ENCODE peak calls at places on chromosomes 12 and 14, in five cellular contexts. G, F, M, V and T are unnamed samples.

GRCh38 chr14:98144964-98145363 is 1127.0 kb downstream of the BCL11B start:
- DNase-seq in F (no peak), G (no peak), V (no peak), M (no peak), T (no peak)

GRCh38 chr12:84738481-84738972 is 174.1 kb downstream of the SLC6A15 start:
- DNase-seq in V (no peak), F (no peak), G (no peak), M (no peak), T (no peak)

GRCh38 chr12:55073043-55074022 is 52.9 kb upstream of the OR9K2 start:
- DNase-seq in M (peak), F (peak), G (no peak), V (peak), T (peak)

GRCh38 chr12:12449533-12450025 is 92.7 kb downstream of the BORCS5 start:
- DNase-seq in F (no peak), V (no peak), G (no peak), M (peak), T (no peak)

GRCh38 chr14:99143126-99143525 is 128.9 kb downstream of the BCL11B start:
- DNase-seq in G (no peak), M (no peak), V (no peak), F (no peak), T (no peak)

GRCh38 chr12:128745772-128746689 is 77.7 kb downstream of the SLC15A4 start:
- DNase-seq in V (no peak), F (no peak), G (no peak), M (no peak), T (no peak)

GRCh38 chr14:95173518-95173917 is 16.2 kb upstream of the DICER1 start:
- DNase-seq in V (no peak), M (no peak), F (no peak), G (no peak), T (no peak)

GRCh38 chr12:62210422-62210821 is 49.8 kb upstream of the USP15 start:
- DNase-seq in V (peak), G (no peak), M (peak), F (peak), T (peak)

GRCh38 chr12:6821271-6821673 is 349 bp upstream of the GPR162 start:
- DNase-seq in V (peak), G (no peak), M (no peak), F (peak), T (peak)

GRCh38 chr14:105168496-105168978 is at the start of gene JAG2:
- DNase-seq in M (peak), F (peak), V (peak), G (no peak), T (no peak)

GRCh38 chr14:74562515-74563232 is 49.4 kb downstream of the LTBP2 start:
- DNase-seq in F (no peak), V (no peak), M (no peak), G (no peak), T (no peak)

GRCh38 chr12:81610955-81611889 is 147.9 kb downstream of the PPFIA2 start:
- DNase-seq in F (no peak), M (peak), V (no peak), G (no peak), T (no peak)

GRCh38 chr14:85464135-85464534 is 65.8 kb upstream of the FLRT2 start:
- DNase-seq in F (no peak), G (no peak), V (no peak), M (no peak), T (no peak)

GRCh38 chr14:21978184-21978998 is 304.8 kb upstream of the OR4E1 start:
- DNase-seq in M (peak), V (peak), G (no peak), F (peak), T (peak)

GRCh38 chr14:67071506-67071905 is 117.7 kb upstream of the GARIN2 start:
- DNase-seq in G (no peak), M (no peak), V (no peak), F (no peak), T (no peak)

GRCh38 chr12:125187780-125188741 is 122.8 kb downstream of the AACS start:
- DNase-seq in M (no peak), G (no peak), F (no peak), V (no peak), T (no peak)

GRCh38 chr14:54333511-54333910 is 63.3 kb upstream of the CDKN3 start:
- DNase-seq in M (no peak), G (peak), V (no peak), F (no peak), T (no peak)

GRCh38 chr12:65881348-65881961 is 57.2 kb downstream of the HMGA2 start:
- DNase-seq in M (no peak), V (peak), G (no peak), F (no peak), T (no peak)

GRCh38 chr14:103286460-103286859 is 47.6 kb upstream of the EIF5 start:
- DNase-seq in M (no peak), F (no peak), V (no peak), G (no peak), T (no peak)

GRCh38 chr12:6199531-6200265 is 502 bp upstream of the CD9 start:
- DNase-seq in M (no peak), F (no peak), G (no peak), V (peak), T (no peak)

GRCh38 chr12:18580286-18580685 is 157.5 kb downstream of the PLCZ1 start:
- DNase-seq in V (no peak), M (no peak), G (no peak), F (no peak), T (no peak)

GRCh38 chr12:28938581-28939301 is 210.3 kb upstream of the FAR2 start:
- DNase-seq in V (no peak), G (no peak), M (no peak), F (no peak), T (no peak)

GRCh38 chr14:72332054-72332453 is 399.8 kb downstream of the RGS6 start:
- DNase-seq in V (peak), G (no peak), M (no peak), F (no peak), T (no peak)

GRCh38 chr12:124586756-124587155 is 19.3 kb upstream of the NCOR2 start:
- DNase-seq in M (no peak), V (no peak), F (no peak), G (no peak), T (no peak)

GRCh38 chr14:103894034-103894722 is 34.1 kb upstream of the TDRD9 start:
- DNase-seq in F (no peak), V (no peak), M (no peak), G (no peak), T (no peak)

GRCh38 chr12:121765573-121765972 is 27.9 kb downstream of the RHOF start:
- DNase-seq in V (no peak), G (no peak), M (no peak), F (no peak), T (no peak)

GRCh38 chr12:43362910-43363694 is 188.9 kb downstream of the ADAMTS20 start:
- DNase-seq in G (no peak), M (no peak), F (no peak), V (no peak), T (no peak)

GRCh38 chr12:8947737-8948136 is 1.7 kb downstream of the M6PR start:
- DNase-seq in F (no peak), V (no peak), M (no peak), G (no peak), T (peak)

GRCh38 chr14:68762944-68763831 is 29.7 kb downstream of the ZFP36L1 start:
- DNase-seq in M (no peak), V (peak), F (no peak), G (no peak), T (peak)

GRCh38 chr14:94163806-94164205 is 10.3 kb upstream of the PPP4R4 start:
- DNase-seq in G (no peak), F (no peak), M (no peak), V (no peak), T (peak)

GRCh38 chr12:49279706-49280159 is 14.9 kb downstream of the TUBA1C start:
- DNase-seq in G (no peak), V (no peak), M (no peak), F (no peak), T (no peak)

GRCh38 chr14:76551116-76551515 is 175.2 kb downstream of the ESRRB start:
- DNase-seq in M (no peak), F (no peak), V (no peak), G (no peak), T (no peak)

GRCh38 chr14:61433822-61434221 is 112.4 kb downstream of the PRKCH start:
- DNase-seq in G (no peak), V (no peak), M (no peak), F (no peak), T (no peak)